ENCODE peak calls at places on chromosomes 5 and 9, in five cellular contexts. Y, G, H, E and A are unnamed samples. For H3K36me3, the result is how much of the 10 kb centered on the place peaks cover.

GRCh38 chr5:147382776-147383175 is 127.1 kb downstream of the DPYSL3 start:
- DNase-seq in G (no peak), H (no peak), Y (no peak), E (no peak), A (no peak)

GRCh38 chr5:95644351-95645042 is 2.1 kb upstream of the RFESD start:
- DNase-seq in Y (no peak), H (peak), E (peak), G (no peak), A (no peak)

GRCh38 chr5:66144799-66145390 is 795 bp downstream of the SREK1 start:
- DNase-seq in G (no peak), Y (no peak), E (no peak), H (no peak), A (no peak)

GRCh38 chr9:2872307-2872940 is 28.5 kb upstream of the PUM3 start:
- DNase-seq in E (peak), Y (no peak), H (peak), G (no peak), A (no peak)

GRCh38 chr9:109806506-109807115 is 26.6 kb downstream of the PALM2AKAP2 start:
- DNase-seq in H (no peak), G (no peak), Y (no peak), E (no peak), A (no peak)

GRCh38 chr5:172173771-172174170 is 14.3 kb downstream of the STK10 start:
- DNase-seq in H (no peak), E (peak), G (peak), Y (peak), A (peak)

GRCh38 chr9:84397822-84398221 is 57.3 kb upstream of the SLC28A3 start:
- DNase-seq in H (peak), E (no peak), G (no peak), Y (no peak), A (no peak)

GRCh38 chr9:136726631-136727191 is 14.3 kb downstream of the DIPK1B start:
- DNase-seq in Y (no peak), G (peak), H (peak), E (peak), A (no peak)

GRCh38 chr9:86707932-86708510 is 239.3 kb downstream of the GAS1 start:
- DNase-seq in G (no peak), H (no peak), E (no peak), Y (no peak), A (no peak)

GRCh38 chr9:27367175-27367798 is 70.3 kb upstream of the EQTN start:
- DNase-seq in G (no peak), Y (no peak), H (no peak), E (no peak), A (no peak)

GRCh38 chr5:74294231-74294705 is 346.3 kb downstream of the ENC1 start:
- DNase-seq in H (no peak), Y (peak), G (no peak), E (no peak), A (no peak)

GRCh38 chr5:40240111-40240510 is 439.6 kb upstream of the PTGER4 start:
- DNase-seq in Y (no peak), H (no peak), G (no peak), E (no peak), A (no peak)

GRCh38 chr5:74530316-74530917 is 110.1 kb downstream of the ENC1 start:
- DNase-seq in G (no peak), Y (no peak), H (no peak), E (no peak), A (no peak)

GRCh38 chr5:38596997-38597396 is 40.6 kb upstream of the LIFR start:
- DNase-seq in E (no peak), Y (no peak), H (peak), G (no peak), A (no peak)

GRCh38 chr9:121876212-121876611 is 216.9 kb downstream of the TTLL11 start:
- DNase-seq in G (no peak), Y (no peak), H (no peak), E (no peak), A (no peak)

GRCh38 chr9:20209421-20210340 is 412.6 kb downstream of the MLLT3 start:
- DNase-seq in Y (no peak), E (peak), G (peak), H (no peak), A (no peak)

DNA sequence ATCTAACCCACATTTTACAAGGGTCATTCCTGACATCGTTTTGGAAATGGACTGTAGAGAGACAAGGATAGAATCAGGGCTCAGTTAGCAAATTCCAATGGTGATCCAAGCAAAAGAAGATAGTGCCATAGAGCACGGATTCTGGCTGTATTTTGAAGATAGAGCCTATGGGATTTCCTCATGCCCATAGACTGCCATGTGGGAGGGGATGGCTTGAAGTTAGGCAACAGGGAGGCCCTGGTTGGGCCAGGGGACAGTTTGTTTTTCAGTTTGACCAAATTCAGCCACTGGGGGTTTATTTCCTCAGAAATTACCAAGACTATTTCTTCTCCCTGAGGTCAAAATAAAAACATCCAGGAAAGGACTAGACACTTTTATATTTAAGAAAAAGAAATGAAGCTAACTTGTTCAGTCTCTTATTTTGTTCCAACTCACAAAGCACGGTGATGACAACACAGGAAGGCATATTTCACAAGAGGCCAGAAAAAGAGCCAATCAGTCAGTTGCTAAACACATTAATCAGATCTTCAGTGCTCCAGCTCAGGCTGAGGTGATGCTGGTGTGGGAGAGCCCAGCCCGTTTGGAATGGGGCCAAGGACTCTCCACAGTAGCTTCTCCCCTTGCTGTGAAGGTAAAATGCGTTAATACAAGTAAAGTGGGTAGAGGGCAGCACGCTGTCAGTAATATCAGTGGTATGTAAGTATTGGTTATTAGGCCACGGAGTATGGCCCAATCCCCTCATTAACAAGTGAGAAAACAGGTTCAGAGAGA is 4.4 kb upstream of the DCTN4 start:
- DNase-seq in G (no peak), E (no peak), H (peak), Y (peak), A (no peak)
- H3K4me3 ChIP-seq in G (no peak), E (no peak), H (no peak), Y (no peak), A (no peak)

DNA sequence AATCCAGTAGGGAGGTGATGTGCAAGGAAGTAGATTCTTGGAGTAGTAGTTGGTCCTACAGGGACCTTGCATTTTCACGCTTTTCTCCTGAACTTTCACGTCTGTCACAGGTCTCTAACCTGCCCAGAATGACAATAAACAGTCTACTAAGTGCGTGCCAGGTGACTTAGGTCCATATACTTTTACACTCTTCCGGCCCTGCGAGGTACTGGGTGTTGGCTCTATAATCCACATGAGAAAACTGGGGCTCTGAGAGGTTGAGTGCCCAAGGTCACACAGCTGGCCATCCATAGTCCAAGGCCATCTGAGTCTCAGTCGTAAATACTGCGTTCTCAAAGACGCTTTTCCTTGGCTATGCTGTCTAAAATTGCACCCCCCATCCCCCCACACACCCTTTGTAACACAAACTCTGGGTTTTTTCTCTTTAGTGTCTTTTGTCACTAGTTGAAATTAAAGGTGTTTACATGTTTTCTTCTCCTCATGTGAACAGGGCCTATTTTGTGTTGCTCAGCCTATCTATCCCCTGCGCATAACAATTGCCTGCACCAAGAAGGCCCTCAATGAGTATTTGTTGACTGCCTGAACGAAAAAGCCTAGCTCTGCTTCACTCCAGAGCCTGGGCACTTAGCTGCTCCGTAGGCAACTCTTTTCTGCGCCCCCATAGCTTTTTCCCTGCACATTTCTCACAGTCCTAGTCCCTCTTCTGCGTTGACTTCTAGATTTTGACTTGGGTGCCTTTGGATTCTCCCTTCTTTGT is 943 bp downstream of the SFXN1 start:
- DNase-seq in E (no peak), H (no peak), G (no peak), Y (no peak), A (no peak)
- H3K36me3 ChIP-seq in E (under half), H (under half), G (under half), Y (under half), A (under half)

DNA sequence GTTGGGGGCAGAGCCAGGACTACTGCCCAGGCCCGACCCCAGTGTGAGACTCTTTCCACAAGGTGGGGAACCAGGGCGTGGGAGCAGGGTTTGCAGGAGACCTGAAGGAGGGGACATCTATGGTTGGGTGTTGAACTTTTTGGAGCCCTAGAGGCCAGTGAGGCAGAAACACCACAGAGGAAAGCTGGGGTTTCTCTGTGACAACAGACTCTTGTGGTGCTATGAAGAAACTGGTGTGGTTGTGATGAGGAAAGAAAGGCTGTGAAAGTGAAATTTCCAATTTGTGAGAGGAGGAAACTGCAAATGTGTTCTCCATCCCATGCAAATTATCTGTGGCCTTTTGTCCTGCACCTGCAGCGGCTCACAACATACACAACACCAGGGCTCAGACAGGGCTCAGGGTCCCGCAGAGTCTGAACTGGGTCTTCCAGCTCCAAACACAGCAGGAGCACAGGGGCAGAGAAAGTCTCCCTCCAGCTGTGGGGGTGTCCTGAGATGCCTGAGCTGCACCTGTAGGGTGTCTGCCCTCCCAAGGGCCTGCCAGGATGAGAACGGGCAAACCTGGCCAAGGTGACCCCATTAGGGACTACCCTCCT is 51.4 kb upstream of the GRHPR start:
- DNase-seq in H (no peak), G (no peak), Y (no peak), E (no peak), A (no peak)
- H3K4me3 ChIP-seq in H (no peak), G (no peak), Y (no peak), E (no peak), A (no peak)

GRCh38 chr5:863244-863805 is 12.5 kb upstream of the ZDHHC11 start:
- DNase-seq in G (no peak), Y (no peak), E (no peak), H (no peak), A (no peak)

GRCh38 chr5:864492-865167 is 13.8 kb upstream of the ZDHHC11 start:
- DNase-seq in Y (no peak), E (no peak), G (no peak), H (no peak), A (no peak)

GRCh38 chr5:865771-866170 is 15.0 kb upstream of the ZDHHC11 start:
- DNase-seq in E (no peak), Y (no peak), G (no peak), H (no peak), A (no peak)

GRCh38 chr5:867300-867699 is 16.5 kb upstream of the ZDHHC11 start:
- DNase-seq in H (no peak), Y (no peak), G (no peak), E (no peak), A (no peak)

GRCh38 chr5:865168-865521 is 14.4 kb upstream of the ZDHHC11 start:
- DNase-seq in G (no peak), E (no peak), Y (no peak), H (no peak), A (no peak)
- H3K36me3 ChIP-seq in G (under half), E (under half), Y (under half), H (half or more), A (half or more)

DNA sequence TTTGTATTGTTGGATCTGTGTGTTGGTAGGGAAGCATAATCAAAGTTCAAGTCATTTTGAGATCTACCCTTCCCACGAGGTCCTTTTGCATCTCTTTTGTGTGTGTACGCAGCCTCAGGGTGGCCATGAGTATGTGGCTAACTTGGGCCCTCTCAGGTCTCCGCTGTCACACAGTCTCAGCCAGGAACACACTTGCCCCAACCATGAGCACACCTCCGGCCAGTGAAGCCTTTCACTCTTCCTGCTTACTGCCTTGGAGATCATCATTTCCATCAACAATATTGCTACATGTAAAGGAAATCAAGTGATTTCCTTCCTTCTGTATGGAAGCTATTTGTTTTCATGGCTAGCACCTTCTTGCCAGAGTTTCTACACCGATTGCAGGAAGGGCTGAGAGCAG is 13.9 kb downstream of the ZNF346 start:
- DNase-seq in G (no peak), E (no peak), Y (no peak), H (no peak), A (no peak)
- H3K4me3 ChIP-seq in G (no peak), E (no peak), Y (no peak), H (no peak), A (no peak)

DNA sequence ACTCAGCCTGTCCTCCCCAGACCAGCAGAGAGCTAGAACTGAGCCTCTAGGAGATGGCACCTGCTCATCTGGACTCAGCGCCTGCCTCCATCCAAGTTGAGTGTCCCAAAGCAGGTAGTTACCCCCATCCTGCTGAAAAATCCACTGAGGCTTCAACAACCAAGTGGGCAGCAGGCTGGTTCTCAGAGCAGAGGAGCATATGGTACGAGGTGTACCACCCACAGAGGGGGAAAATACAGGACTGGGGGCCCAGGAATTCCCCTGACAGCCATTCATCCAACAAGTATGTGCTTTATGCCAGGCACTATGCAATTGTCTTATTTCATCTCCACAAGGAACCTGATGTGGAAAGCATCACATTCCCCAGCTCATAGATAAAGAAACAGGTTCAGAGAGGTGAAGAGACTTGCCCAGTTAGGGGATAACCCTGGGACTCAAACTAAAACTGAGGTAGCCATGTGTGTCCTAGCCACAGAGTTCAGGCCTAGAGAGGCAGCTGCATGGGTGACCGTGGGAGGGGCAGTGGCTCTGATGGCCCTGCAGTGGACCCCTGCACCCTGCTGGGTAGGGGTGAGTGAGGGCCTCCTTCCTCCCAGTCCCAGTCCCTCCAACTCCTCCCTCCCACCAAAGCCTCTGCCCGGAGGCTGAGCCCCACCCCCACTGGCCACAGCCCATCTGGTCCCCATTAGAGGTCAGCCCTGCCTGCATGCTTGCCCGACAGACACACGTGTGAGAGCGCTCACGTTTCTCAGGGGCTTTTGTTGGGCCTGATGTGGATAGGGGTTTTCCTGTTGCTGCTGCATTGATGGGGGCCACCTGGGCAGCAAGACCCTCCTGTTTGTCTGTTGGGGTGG is 11.4 kb downstream of the PDLIM4 start:
- DNase-seq in G (no peak), Y (peak), E (no peak), H (no peak), A (no peak)
- H3K36me3 ChIP-seq in G (under half), Y (under half), E (under half), H (under half), A (under half)

DNA sequence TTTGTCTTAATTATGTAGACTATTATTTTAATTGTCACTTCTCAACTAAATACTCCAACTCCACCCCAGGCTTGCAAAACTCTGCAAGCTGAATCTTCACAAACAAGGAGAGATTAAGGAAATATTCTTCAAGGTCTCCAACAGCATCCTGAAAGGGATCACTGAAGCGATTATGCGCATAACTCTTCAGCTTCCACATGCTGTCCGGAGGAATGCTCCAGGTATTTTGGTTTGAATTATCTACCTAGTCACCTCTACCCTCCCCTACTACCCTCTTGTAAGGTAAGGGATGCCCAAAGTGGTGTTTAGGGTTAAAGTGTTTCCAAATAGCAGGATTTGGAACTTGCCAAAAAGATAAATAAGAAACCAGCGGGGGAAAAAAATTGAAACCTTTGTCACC is 11.7 kb downstream of the PTCH1 start:
- DNase-seq in G (no peak), E (no peak), Y (no peak), H (no peak), A (no peak)
- H3K4me3 ChIP-seq in G (no peak), E (peak), Y (peak), H (peak), A (peak)

GRCh38 chr5:179967489-179967888 is 59.8 kb upstream of the TBC1D9B start:
- DNase-seq in E (no peak), H (no peak), Y (no peak), G (no peak), A (no peak)
- H3K36me3 ChIP-seq in E (under half), H (under half), Y (under half), G (under half), A (half or more)

GRCh38 chr5:167304834-167305469 is 986.5 kb upstream of the WWC1 start:
- DNase-seq in Y (no peak), E (no peak), H (no peak), G (no peak), A (no peak)

GRCh38 chr5:167307042-167307441 is 984.4 kb upstream of the WWC1 start:
- DNase-seq in H (no peak), G (no peak), Y (no peak), E (no peak), A (no peak)

GRCh38 chr5:167303582-167303981 is 987.9 kb upstream of the WWC1 start:
- DNase-seq in E (no peak), Y (no peak), H (no peak), G (no peak), A (no peak)

GRCh38 chr5:167311340-167311739 is 980.1 kb upstream of the WWC1 start:
- DNase-seq in Y (no peak), G (no peak), E (no peak), H (no peak), A (no peak)

GRCh38 chr5:167305591-167306213 is 985.7 kb upstream of the WWC1 start:
- DNase-seq in G (no peak), Y (no peak), H (no peak), E (no peak), A (no peak)
- H3K4me3 ChIP-seq in G (no peak), Y (no peak), H (no peak), E (no peak), A (no peak)

GRCh38 chr9:34403554-34404380 is 27.1 kb upstream of the MYORG start:
- DNase-seq in G (peak), Y (peak), H (peak), E (peak), A (peak)
- H3K36me3 ChIP-seq in G (under half), Y (under half), H (under half), E (under half), A (half or more)